ENCODE peak calls at places on chromosomes 13 and 19, in nine cellular contexts. K is heart left ventricle, J is foreskin fibroblast, U is uterus, Y is fibroblast of the aortic adventitia, A is AG04450, F is heart right ventricle, Z is body of pancreas, E is left lung. S is an unnamed sample.
A peak's percentile ranks its signal among the peaks of the same experiment; 100 is the strongest.

GRCh38 chr19:18029617-18030338 is 21.8 kb downstream of the ARRDC2 start:
- DNase-seq in K (no peak), J (peak; percentile 69), U (no peak), Y (no peak), A (no peak), F (no peak), Z (peak; percentile 42), E (no peak), S (peak; percentile 57)

GRCh38 chr13:106499905-106500304 is 35.6 kb downstream of the EFNB2 start:
- DNase-seq in K (no peak), J (peak; percentile 59), U (no peak), Y (peak; percentile 48), A (no peak), F (no peak), Z (no peak), E (no peak), S (peak; percentile 38)

GRCh38 chr13:42594577-42595571 is 20.9 kb downstream of the TNFSF11 start:
- DNase-seq in K (no peak), J (peak; percentile 87), U (peak; percentile 52), Y (peak; percentile 91), A (peak; percentile 54), F (peak; percentile 42), Z (peak; percentile 54), E (peak; percentile 55), S (peak; percentile 91)

GRCh38 chr13:103931396-103931795 is 865.2 kb upstream of the SLC10A2 start:
- DNase-seq in K (no peak), J (no peak), U (no peak), Y (no peak), A (no peak), F (no peak), Z (no peak), E (no peak), S (no peak)

GRCh38 chr19:57317503-57317902 is 2.8 kb upstream of the ZNF543 start:
- DNase-seq in K (no peak), J (peak; percentile 42), U (no peak), Y (no peak), A (no peak), F (no peak), Z (no peak), E (no peak), S (no peak)

GRCh38 chr13:33639640-33640080 is 178.3 kb upstream of the RFC3 start:
- DNase-seq in K (no peak), J (no peak), U (no peak), Y (no peak), A (no peak), F (no peak), Z (no peak), E (no peak), S (no peak)

GRCh38 chr13:26719356-26719945 is 41.1 kb downstream of the GPR12 start:
- DNase-seq in K (no peak), J (peak; percentile 25), U (no peak), Y (peak; percentile 4), A (no peak), F (no peak), Z (no peak), E (no peak), S (peak; percentile 20)

GRCh38 chr19:4722671-4723464 is 774 bp downstream of the DPP9 start:
- DNase-seq in K (no peak), J (peak; percentile 76), U (peak; percentile 63), Y (peak; percentile 92), A (no peak), F (peak; percentile 41), Z (peak; percentile 50), E (no peak), S (peak; percentile 84)

GRCh38 chr13:70090036-70090723 is 17.4 kb upstream of the ATXN8OS start:
- DNase-seq in K (no peak), J (no peak), U (no peak), Y (no peak), A (no peak), F (no peak), Z (no peak), E (no peak), S (no peak)

GRCh38 chr19:9861503-9861902 is 26.4 kb downstream of the PIN1 start:
- DNase-seq in K (no peak), J (no peak), U (no peak), Y (no peak), A (no peak), F (no peak), Z (no peak), E (no peak), S (no peak)

GRCh38 chr19:48341006-48341405 is 15.7 kb downstream of the EMP3 start:
- DNase-seq in K (no peak), J (no peak), U (no peak), Y (no peak), A (no peak), F (no peak), Z (no peak), E (no peak), S (no peak)

GRCh38 chr19:10419200-10419645 is 1.1 kb upstream of the PDE4A start:
- DNase-seq in K (no peak), J (peak; percentile 56), U (no peak), Y (no peak), A (no peak), F (no peak), Z (no peak), E (no peak), S (no peak)

GRCh38 chr13:67841071-67841470 is 610.9 kb upstream of the PCDH9 start:
- DNase-seq in K (no peak), J (no peak), U (no peak), Y (no peak), A (no peak), F (no peak), Z (no peak), E (no peak), S (no peak)

GRCh38 chr13:113768018-113768905 is 9.2 kb downstream of the TMEM255B start:
- DNase-seq in K (peak; percentile 39), J (no peak), U (no peak), Y (no peak), A (no peak), F (no peak), Z (no peak), E (no peak), S (no peak)

GRCh38 chr13:104315606-104316005 is 1249.4 kb upstream of the SLC10A2 start:
- DNase-seq in K (no peak), J (peak; percentile 84), U (no peak), Y (peak; percentile 73), A (peak; percentile 85), F (no peak), Z (no peak), E (no peak), S (peak; percentile 88)

GRCh38 chr13:90857921-90858320 is 489.6 kb upstream of the MIR17HG start:
- DNase-seq in K (no peak), J (no peak), U (no peak), Y (no peak), A (no peak), F (no peak), Z (no peak), E (no peak), S (no peak)

GRCh38 chr19:49474545-49474930 is 523 bp downstream of the FLT3LG start:
- DNase-seq in K (no peak), J (no peak), U (no peak), Y (no peak), A (no peak), F (no peak), Z (no peak), E (no peak), S (no peak)
- H3K4me3 ChIP-seq in K (peak overlapping the region; percentile 67), J (peak overlapping the region; percentile 73), U (peak overlapping the region; percentile 76), Y (peak overlapping the region; percentile 72), A (peak overlapping the region; percentile 72), F (peak overlapping the region; percentile 61), Z (no peak overlapping the region), E (peak overlapping the region; percentile 58), S (peak overlapping the region; percentile 72)

DNA sequence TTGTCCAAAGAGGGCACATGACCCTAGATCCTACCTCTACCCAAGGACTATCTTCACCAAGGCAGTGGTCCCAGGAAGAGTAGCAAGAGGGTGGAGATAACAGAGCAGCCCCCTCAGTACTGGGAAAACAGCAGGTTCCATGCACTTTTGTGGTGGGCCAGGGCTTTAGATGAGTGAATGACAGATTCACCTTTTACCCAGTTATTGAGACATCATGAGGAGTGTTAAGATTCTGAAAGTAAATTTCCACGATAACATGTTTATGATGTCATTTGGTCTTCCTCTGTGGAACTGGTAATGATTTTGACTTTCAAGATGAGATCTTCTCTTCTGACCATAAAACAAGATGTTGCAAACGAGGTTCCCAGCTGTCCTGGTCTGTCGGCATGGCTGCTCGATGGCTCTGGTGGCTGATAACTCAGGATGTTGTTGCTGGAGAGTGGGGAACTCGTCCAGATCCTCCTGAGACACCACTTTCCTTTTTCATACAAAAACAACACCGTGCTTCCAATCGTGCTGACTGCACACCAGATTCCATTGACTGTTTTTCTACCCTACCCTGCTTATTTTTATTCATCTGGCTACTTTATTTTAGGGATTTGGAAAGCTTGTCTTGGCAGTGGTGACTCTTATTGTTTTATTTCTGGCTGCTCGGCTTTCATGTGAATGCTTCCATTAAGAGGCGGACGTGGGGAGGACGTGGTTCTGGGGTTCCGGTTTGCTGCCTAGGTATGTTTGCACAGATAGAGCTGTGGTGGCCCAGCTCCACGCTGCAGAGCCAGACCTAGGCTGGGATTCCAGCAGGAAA is 88.5 kb downstream of the LRCH1 start:
- DNase-seq in K (no peak), J (no peak), U (no peak), Y (peak; percentile 79), A (no peak), F (peak; percentile 68), Z (no peak), E (no peak), S (peak; percentile 42)
- TF ChIP-seq CTCF in K (no peak), J (no peak), U (no peak), Y (no peak), A (no peak), F (no peak), Z (no peak), E (no peak), S (no peak)

GRCh38 chr19:2755811-2756210 is 16.0 kb upstream of the SLC39A3 start:
- DNase-seq in K (no peak), J (no peak), U (no peak), Y (no peak), A (no peak), F (no peak), Z (no peak), E (no peak), S (no peak)
- H3K4me3 ChIP-seq in K (no peak overlapping the region), J (no peak overlapping the region), U (no peak overlapping the region), Y (no peak overlapping the region), A (no peak overlapping the region), F (no peak overlapping the region), Z (no peak overlapping the region), E (no peak overlapping the region), S (no peak overlapping the region)

DNA sequence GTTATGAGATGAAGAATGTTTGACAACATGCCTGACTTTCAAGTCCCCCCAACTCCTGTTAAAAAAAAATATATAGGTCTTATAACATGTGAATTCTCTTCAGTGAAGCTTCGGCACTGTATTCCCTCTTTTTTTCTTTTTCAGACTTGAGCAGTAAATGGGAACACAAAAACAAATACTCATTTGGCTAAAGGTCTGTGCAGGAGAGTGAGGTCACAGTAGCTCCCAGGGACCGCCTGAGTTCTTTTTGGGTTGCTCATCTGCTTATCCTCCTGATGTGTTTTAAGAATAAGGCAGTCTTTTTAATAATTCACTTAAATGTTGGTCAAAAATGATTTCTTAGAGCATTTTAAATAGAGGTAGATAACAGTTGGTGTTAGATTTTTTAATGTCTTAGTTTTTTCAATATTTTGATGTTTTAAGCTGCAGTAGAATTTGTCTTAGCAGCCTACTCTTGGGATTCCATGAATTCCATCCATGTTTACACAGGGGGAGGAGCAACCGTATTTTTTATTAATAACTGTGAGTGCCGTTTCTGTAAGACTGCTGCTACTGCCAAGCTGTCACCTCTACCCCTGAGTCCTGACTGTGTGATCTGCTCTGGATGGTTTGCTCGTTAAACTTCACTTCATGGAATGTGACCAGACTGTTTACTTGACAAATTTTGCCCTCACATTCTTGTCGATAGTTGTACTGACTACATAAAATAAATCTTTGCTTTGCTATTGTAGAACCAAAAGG is 14.9 kb downstream of the HNRNPM start:
- DNase-seq in K (no peak), J (peak; percentile 87), U (no peak), Y (peak; percentile 71), A (peak; percentile 53), F (no peak), Z (no peak), E (no peak), S (peak; percentile 89)
- TF ChIP-seq CTCF in K (no peak), J (no peak), U (no peak), Y (no peak), A (no peak), F (no peak), Z (no peak), E (no peak), S (no peak)

S was measured in cardiac fibroblast.